ENCODE peak calls at places on chromosome 12, in five cellular contexts. V is WERI-Rb-1, L is endothelial cell, J is cardiac fibroblast, E is heart left ventricle. X is an unnamed sample.

GRCh38 chr12:26870491-26871419 is 37.8 kb upstream of the ITPR2 start:
- DNase-seq in V (no peak), L (no peak), J (peak; percentile 91), E (peak; percentile 18), X (peak; percentile 14)

GRCh38 chr12:52327086-52327829 is 6.1 kb upstream of the KRT83 start:
- DNase-seq in V (peak; percentile 76), L (peak; percentile 76), J (peak; percentile 91), E (peak; percentile 57), X (peak; percentile 61)

GRCh38 chr12:51871126-51871525 is 16.8 kb upstream of the ANKRD33 start:
- DNase-seq in V (peak; percentile 28), L (no peak), J (no peak), E (peak; percentile 52), X (no peak)

GRCh38 chr12:69130064-69130463 is 109.3 kb upstream of the CPSF6 start:
- DNase-seq in V (no peak), L (no peak), J (no peak), E (no peak), X (no peak)

GRCh38 chr12:132522586-132523380 is 32.8 kb downstream of the FBRSL1 start:
- DNase-seq in V (peak; percentile 88), L (no peak), J (no peak), E (no peak), X (no peak)

GRCh38 chr12:34354239-34355200 is 332.2 kb downstream of the ALG10 start:
- DNase-seq in V (no peak), L (no peak), J (no peak), E (no peak), X (no peak)

GRCh38 chr12:124024263-124024678 is 51.3 kb downstream of the ZNF664 start:
- DNase-seq in V (no peak), L (no peak), J (no peak), E (no peak), X (no peak)

GRCh38 chr12:51847830-51848727 is at the start of gene FIGNL2:
- DNase-seq in V (peak; percentile 63), L (peak; percentile 60), J (no peak), E (peak; percentile 46), X (peak; percentile 46)

GRCh38 chr12:98745578-98746391 is 100.7 kb downstream of the APAF1 start:
- DNase-seq in V (no peak), L (peak; percentile 43), J (peak; percentile 33), E (no peak), X (no peak)

GRCh38 chr12:122753213-122753571 is 568 bp downstream of the DENR start:
- DNase-seq in V (no peak), L (no peak), J (peak; percentile 18), E (no peak), X (no peak)

GRCh38 chr12:71014180-71014785 is 93.7 kb upstream of the PTPRR start:
- DNase-seq in V (no peak), L (no peak), J (peak; percentile 84), E (no peak), X (no peak)

GRCh38 chr12:40086471-40086870 is 19.4 kb downstream of the SLC2A13 start:
- DNase-seq in V (no peak), L (no peak), J (no peak), E (no peak), X (no peak)

GRCh38 chr12:79618848-79619404 is 71.8 kb downstream of the PAWR start:
- DNase-seq in V (no peak), L (no peak), J (no peak), E (no peak), X (no peak)

GRCh38 chr12:47986266-47986610 is 18.0 kb downstream of the COL2A1 start:
- DNase-seq in V (no peak), L (no peak), J (no peak), E (no peak), X (no peak)

GRCh38 chr12:104080764-104081163 is 16.4 kb downstream of the HCFC2 start:
- DNase-seq in V (no peak), L (no peak), J (no peak), E (no peak), X (no peak)

GRCh38 chr12:61538951-61539350 is 721.3 kb upstream of the USP15 start:
- DNase-seq in V (peak; percentile 11), L (peak; percentile 21), J (no peak), E (no peak), X (no peak)

GRCh38 chr12:113768850-113769249 is 197.3 kb downstream of the RBM19 start:
- DNase-seq in V (no peak), L (no peak), J (no peak), E (no peak), X (no peak)

GRCh38 chr12:132159555-132160003 is 15.3 kb downstream of the NOC4L start:
- DNase-seq in V (no peak), L (no peak), J (no peak), E (no peak), X (no peak)

GRCh38 chr12:23221066-23221465 is 596.1 kb downstream of the ETNK1 start:
- DNase-seq in V (peak; percentile 41), L (peak; percentile 13), J (no peak), E (no peak), X (no peak)
- TF ChIP-seq CTCF in V (peak; percentile 66), L (no peak), J (peak; percentile 31), E (no peak), X (peak; percentile 16)

DNA sequence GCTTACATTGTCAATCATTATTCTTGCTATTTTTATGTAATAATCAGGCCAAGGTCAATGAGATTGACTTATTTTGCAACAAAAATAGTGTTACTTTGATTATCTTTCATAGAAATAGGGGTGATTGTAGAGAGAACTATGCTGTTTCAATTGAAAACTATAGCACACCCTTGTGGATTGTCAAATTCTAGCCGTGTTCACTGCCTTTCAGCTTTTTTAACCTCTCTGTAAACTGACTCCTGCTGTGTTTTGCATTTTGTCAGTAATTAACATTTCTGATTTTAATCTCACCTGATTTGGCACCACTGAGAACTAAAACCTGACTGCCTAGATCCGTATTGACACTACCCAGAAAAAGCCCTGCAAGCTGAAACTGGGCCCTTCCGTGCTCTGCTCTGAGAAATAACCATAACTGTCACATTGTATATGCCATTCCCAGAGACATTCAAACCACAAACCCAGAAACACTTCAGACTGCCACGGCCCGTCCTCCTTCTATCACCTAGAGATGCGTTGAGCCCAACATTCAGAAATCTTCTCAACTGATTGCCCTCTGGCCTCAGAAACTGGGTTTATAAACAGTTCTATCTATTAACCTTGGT is 26.6 kb upstream of the ETV6 start:
- DNase-seq in V (no peak), L (no peak), J (no peak), E (no peak), X (no peak)
- TF ChIP-seq CTCF in V (peak; percentile 6), L (no peak), J (peak; percentile 13), E (peak; percentile 18), X (no peak)

GRCh38 chr12:24012528-24012927 is 63.1 kb upstream of the SOX5 start:
- DNase-seq in V (no peak), L (no peak), J (peak; percentile 40), E (no peak), X (no peak)
- TF ChIP-seq CTCF in V (peak; percentile 5), L (no peak), J (peak; percentile 36), E (no peak), X (no peak)

DNA sequence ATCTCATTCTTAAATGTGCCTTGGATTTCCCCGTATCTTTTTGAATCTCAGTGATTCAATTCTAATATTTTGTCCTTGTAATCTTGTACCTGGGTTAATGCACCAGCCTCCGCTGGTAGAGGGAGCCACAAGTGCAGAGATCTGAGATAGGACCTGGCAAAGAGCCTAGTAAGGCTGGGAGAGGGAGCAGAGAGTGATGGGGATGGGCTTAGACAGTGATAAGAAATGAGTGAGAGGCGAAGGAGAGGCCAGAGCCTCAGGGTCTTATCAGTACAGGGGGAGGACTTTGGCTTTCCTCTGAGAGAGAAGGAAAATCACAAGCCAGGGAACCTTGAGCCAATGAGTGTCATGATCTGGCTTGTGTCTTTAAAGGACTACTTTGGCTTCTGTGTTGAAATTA is 30.5 kb upstream of the LMNTD1 start:
- DNase-seq in V (peak; percentile 33), L (no peak), J (peak; percentile 88), E (peak; percentile 14), X (no peak)
- TF ChIP-seq CTCF in V (peak; percentile 21), L (no peak), J (no peak), E (peak; percentile 10), X (no peak)

DNA sequence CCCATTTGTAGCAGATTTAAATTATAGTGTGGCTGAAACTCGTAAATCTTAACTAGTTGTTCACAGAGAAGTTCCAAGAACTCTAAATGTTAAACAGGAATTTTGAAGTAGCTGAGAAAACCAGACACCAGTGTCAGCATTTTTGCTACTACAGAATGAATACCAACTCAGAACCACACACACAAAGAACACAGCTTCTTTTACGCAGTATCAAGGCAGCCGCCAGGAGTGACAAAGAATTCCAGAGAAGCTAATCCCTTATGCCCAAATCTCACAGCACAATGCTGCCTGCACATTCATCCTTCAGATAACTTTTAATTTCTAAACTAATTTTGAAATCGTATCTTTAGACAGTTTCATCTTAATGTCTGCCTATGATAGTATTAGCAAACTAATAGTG is 37.4 kb downstream of the SLC6A15 start:
- DNase-seq in V (no peak), L (no peak), J (no peak), E (no peak), X (no peak)
- TF ChIP-seq CTCF in V (no peak), L (no peak), J (no peak), E (no peak), X (no peak)

GRCh38 chr12:6276936-6277615 is 33.4 kb upstream of the PLEKHG6 start:
- DNase-seq in V (peak; percentile 30), L (no peak), J (no peak), E (no peak), X (no peak)
- TF ChIP-seq CTCF in V (peak; percentile 49), L (no peak), J (no peak), E (no peak), X (no peak)